ENCODE peak calls at places on chromosomes 13 and 19, in seven cellular contexts. E is LoVo, O is AG20443, U is ELF-1, B is activated B cell treated with CpG ODN at 0.5 μM for 24 hours, D is GM04503, X is dorsolateral prefrontal cortex. A is an unnamed sample.

GRCh38 chr13:25619897-25620296 is 248.1 kb downstream of the ATP8A2 start:
- DNase-seq in E (no peak), O (no peak), U (no peak), B (no peak), D (no peak), X (no peak), A (no peak)

GRCh38 chr19:41936416-41936850 is 8.2 kb upstream of the ERFL start:
- DNase-seq in E (no peak), O (peak), U (no peak), B (no peak), D (no peak), X (no peak), A (no peak)

GRCh38 chr13:71513414-71514063 is 353.5 kb downstream of the DACH1 start:
- DNase-seq in E (no peak), O (no peak), U (no peak), B (no peak), D (no peak), X (no peak), A (no peak)

GRCh38 chr13:50161052-50161451 is 145.8 kb downstream of the KCNRG start:
- DNase-seq in E (no peak), O (peak), U (no peak), B (no peak), D (no peak), X (no peak), A (no peak)

GRCh38 chr19:13537454-13537853 is 31.2 kb upstream of the CACNA1A start:
- DNase-seq in E (no peak), O (no peak), U (peak), B (no peak), D (no peak), X (no peak), A (no peak)

GRCh38 chr19:50293263-50294004 is 35.7 kb downstream of the KCNC3 start:
- DNase-seq in E (no peak), O (no peak), U (peak), B (no peak), D (no peak), X (no peak), A (no peak)

GRCh38 chr19:50705422-50706019 is 14.1 kb downstream of the SHANK1 start:
- DNase-seq in E (peak), O (peak), U (peak), B (no peak), D (no peak), X (no peak), A (peak)

GRCh38 chr13:112067871-112068305 is 939 bp downstream of the SOX1 start:
- DNase-seq in E (no peak), O (peak), U (no peak), B (no peak), D (no peak), X (no peak), A (no peak)

GRCh38 chr19:18894254-18895037 is 1.5 kb downstream of the CERS1 start:
- DNase-seq in E (no peak), O (peak), U (peak), B (no peak), D (no peak), X (peak), A (no peak)

GRCh38 chr13:40537146-40537895 is 129.1 kb downstream of the FOXO1 start:
- DNase-seq in E (no peak), O (no peak), U (peak), B (no peak), D (no peak), X (no peak), A (no peak)

GRCh38 chr13:46341112-46341711 is 45.8 kb downstream of the RUBCNL start:
- DNase-seq in E (no peak), O (peak), U (no peak), B (no peak), D (peak), X (no peak), A (peak)

GRCh38 chr13:32940601-32941000 is 75.6 kb upstream of the KL start:
- DNase-seq in E (no peak), O (peak), U (no peak), B (no peak), D (no peak), X (no peak), A (no peak)

A was measured in stimulated activated naive B cell treated with anti-CD40 and anti-IgM and Interleukin-4, amounts not matched to agents 10 μg/mL and 1 μg/mL and 100 μg/mL, for 72 hours.